ENCODE peak calls at places on chromosomes 5 and 9, in four cellular contexts. O is HCT116, Q is H1, J is GM12878. R is an unnamed sample.

GRCh38 chr5:137693951-137694721 is 41.8 kb downstream of the KLHL3 start:
- DNase-seq in O (no peak), Q (no peak), J (no peak), R (no peak)

GRCh38 chr5:71907589-71908145 is 188.6 kb downstream of the CARTPT start:
- DNase-seq in O (no peak), Q (no peak), J (no peak), R (no peak)

GRCh38 chr9:16718952-16719351 is 151.5 kb downstream of the BNC2 start:
- DNase-seq in O (no peak), Q (no peak), J (no peak), R (no peak)

GRCh38 chr5:113776832-113777525 is 263.5 kb downstream of the YTHDC2 start:
- DNase-seq in O (no peak), Q (no peak), J (no peak), R (no peak)

GRCh38 chr5:79269733-79270166 is 33.8 kb downstream of the JMY start:
- DNase-seq in O (no peak), Q (no peak), J (no peak), R (no peak)

GRCh38 chr9:31542384-31543055 is 841.9 kb upstream of the ACO1 start:
- DNase-seq in O (no peak), Q (no peak), J (peak; percentile 26), R (peak; percentile 17)

GRCh38 chr9:130018260-130018659 is 24.7 kb downstream of the FNBP1 start:
- DNase-seq in O (no peak), Q (no peak), J (no peak), R (no peak)

GRCh38 chr9:74772126-74772525 is 115.6 kb downstream of the TRPM6 start:
- DNase-seq in O (no peak), Q (no peak), J (no peak), R (no peak)

GRCh38 chr9:73223594-73223993 is 71.9 kb downstream of the ANXA1 start:
- DNase-seq in O (no peak), Q (no peak), J (no peak), R (no peak)

GRCh38 chr9:124040935-124041816 is 29.6 kb downstream of the LHX2 start:
- DNase-seq in O (no peak), Q (peak; percentile 93), J (no peak), R (peak; percentile 79)

GRCh38 chr5:175681045-175681974 is 23.4 kb downstream of the HRH2 start:
- DNase-seq in O (no peak), Q (no peak), J (no peak), R (no peak)

GRCh38 chr9:125674981-125675973 is 31.7 kb downstream of the MAPKAP1 start:
- DNase-seq in O (peak; percentile 58), Q (no peak), J (no peak), R (no peak)

GRCh38 chr5:1390333-1390732 is 45.4 kb upstream of the CLPTM1L start:
- DNase-seq in O (no peak), Q (no peak), J (no peak), R (no peak)

GRCh38 chr5:155773680-155774079 is 553.3 kb upstream of the SGCD start:
- DNase-seq in O (no peak), Q (no peak), J (no peak), R (no peak)

GRCh38 chr5:107383414-107383813 is 287.3 kb downstream of the EFNA5 start:
- DNase-seq in O (no peak), Q (no peak), J (no peak), R (no peak)

GRCh38 chr5:91077623-91078022 is 305.5 kb downstream of the ARRDC3 start:
- DNase-seq in O (no peak), Q (no peak), J (no peak), R (no peak)

GRCh38 chr9:95506692-95507455 is 9.9 kb downstream of the PTCH1 start:
- DNase-seq in O (no peak), Q (peak; percentile 65), J (no peak), R (peak; percentile 49)

GRCh38 chr9:137453643-137454081 is 5.5 kb downstream of the NSMF start:
- DNase-seq in O (no peak), Q (peak; percentile 86), J (no peak), R (peak; percentile 87)

GRCh38 chr5:158049459-158049858 is 190.5 kb upstream of the CLINT1 start:
- DNase-seq in O (no peak), Q (no peak), J (no peak), R (no peak)

GRCh38 chr5:77957516-77957915 is 181.4 kb upstream of the TBCA start:
- DNase-seq in O (no peak), Q (peak; percentile 65), J (no peak), R (peak; percentile 59)

GRCh38 chr5:77957081-77957480 is 180.9 kb upstream of the TBCA start:
- DNase-seq in O (no peak), Q (no peak), J (no peak), R (no peak)

GRCh38 chr5:77957931-77958476 is 181.9 kb upstream of the TBCA start:
- DNase-seq in O (no peak), Q (peak; percentile 71), J (no peak), R (peak; percentile 53)

GRCh38 chr5:77960305-77960704 is 184.2 kb upstream of the TBCA start:
- DNase-seq in O (no peak), Q (no peak), J (no peak), R (no peak)

DNA sequence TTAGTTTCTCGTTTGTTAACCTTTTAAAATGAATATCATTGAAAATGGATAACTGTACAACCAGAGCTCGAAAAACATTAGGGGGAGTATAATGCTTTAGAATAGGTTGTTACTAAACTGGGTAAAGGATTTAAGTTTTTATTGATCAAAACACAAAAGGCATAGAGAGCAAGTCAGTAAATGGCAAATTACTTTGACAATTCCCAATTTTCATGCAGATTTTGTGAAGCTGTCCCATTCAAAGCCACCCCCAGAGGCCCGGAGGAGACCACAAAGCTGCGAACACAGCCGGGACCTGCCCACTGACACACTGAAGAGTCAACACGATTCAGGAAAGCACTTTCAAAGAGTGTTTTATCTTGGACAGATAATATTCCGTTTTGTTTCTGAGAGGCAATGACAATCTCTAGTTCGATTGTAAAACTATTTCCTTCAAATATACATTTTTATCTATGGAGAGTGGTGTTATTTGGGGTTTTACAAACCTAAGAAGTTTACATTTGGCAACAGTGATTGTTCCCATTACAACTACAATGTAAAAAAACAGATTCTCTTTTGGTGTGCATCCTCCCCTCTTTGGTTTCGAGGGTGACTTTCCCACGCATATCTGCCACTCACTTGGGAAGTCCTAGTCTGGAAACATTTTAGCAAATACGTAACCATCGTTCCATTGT is 182.6 kb upstream of the TBCA start:
- DNase-seq in O (no peak), Q (no peak), J (no peak), R (peak; percentile 49)
- TF ChIP-seq ATF3 in O (no peak), Q (no peak), J (no peak), R (no peak)

GRCh38 chr5:31385774-31386537 is 145.9 kb downstream of the DROSHA start:
- DNase-seq in O (no peak), Q (no peak), J (no peak), R (no peak)
- TF ChIP-seq ATF3 in O (no peak), Q (no peak), J (no peak), R (no peak)

DNA sequence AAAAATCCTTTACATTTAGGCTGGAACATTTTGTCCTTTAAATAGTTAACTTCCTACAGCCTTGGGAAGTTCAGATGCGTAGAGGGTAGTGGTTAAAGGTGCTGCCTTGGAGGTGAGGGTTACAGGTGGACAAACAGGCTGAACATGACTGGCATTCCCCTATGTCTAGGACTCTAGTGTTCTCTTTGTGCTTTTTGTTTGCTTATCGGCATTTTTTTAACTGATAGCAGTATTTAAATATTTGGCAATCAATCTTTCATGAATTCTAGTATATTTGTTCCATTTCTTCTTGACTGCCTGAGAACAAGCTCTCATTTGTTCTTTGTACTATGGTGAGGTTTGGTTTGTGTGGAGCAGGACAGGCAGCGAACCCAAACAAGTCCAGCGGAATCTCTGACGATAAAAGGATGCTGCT is 307.6 kb downstream of the CTNND2 start:
- DNase-seq in O (no peak), Q (no peak), J (no peak), R (no peak)
- TF ChIP-seq ATF3 in O (no peak), Q (no peak), J (no peak), R (no peak)

GRCh38 chr5:178699854-178700253 is 30.6 kb downstream of the ZNF354A start:
- DNase-seq in O (no peak), Q (no peak), J (no peak), R (no peak)

DNA sequence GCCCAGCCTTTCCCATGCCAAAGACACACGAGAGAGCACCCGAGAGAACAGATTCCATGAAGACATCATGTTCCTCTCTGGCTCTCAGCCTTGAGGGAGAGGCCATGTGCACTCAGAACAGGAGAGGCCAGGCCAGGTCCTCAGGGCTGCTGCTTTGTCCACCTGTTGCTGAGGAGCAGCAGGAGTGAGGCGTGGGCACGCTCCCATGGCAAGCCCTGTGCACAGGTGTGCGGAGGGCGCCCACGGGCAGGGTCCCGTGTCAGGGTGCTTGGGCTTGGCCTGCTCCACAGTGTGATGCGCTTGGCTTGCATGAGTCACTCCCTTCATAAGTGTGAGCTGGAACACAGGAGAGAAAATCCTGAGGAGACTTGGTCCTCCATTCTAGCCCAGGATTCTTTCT is 27.4 kb downstream of the ZNF354A start:
- DNase-seq in O (no peak), Q (no peak), J (no peak), R (no peak)
- TF ChIP-seq ATF3 in O (no peak), Q (no peak), J (no peak), R (no peak)

GRCh38 chr5:179112469-179113142 is 52.4 kb downstream of the ZNF354C start:
- DNase-seq in O (no peak), Q (no peak), J (no peak), R (no peak)

GRCh38 chr5:179111267-179112207 is 51.4 kb downstream of the ZNF354C start:
- DNase-seq in O (no peak), Q (no peak), J (no peak), R (no peak)

GRCh38 chr5:179114756-179115155 is 54.6 kb downstream of the ZNF354C start:
- DNase-seq in O (no peak), Q (no peak), J (no peak), R (no peak)

GRCh38 chr5:179113945-179114641 is 53.9 kb downstream of the ZNF354C start:
- DNase-seq in O (no peak), Q (no peak), J (no peak), R (no peak)

DNA sequence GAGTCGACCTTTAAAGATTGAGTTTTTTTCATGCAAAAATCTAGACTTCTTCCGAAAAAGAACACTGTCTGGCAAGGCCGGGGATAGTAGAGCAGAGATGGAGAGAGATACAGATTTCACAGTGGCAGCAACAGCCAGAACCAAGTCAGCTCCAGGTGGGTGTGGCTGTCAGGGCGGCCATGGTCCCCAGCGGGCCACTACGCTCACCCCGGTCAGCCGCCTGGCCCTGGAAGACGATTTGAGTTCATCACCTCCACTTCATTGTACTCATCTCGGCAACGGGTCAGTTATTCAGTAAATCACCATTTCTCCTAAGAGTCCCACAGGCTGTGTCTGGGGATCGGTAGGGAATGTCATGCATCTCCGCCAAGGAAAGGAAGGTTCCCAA is 53.0 kb downstream of the ZNF354C start:
- DNase-seq in O (no peak), Q (no peak), J (no peak), R (no peak)
- TF ChIP-seq ATF3 in O (no peak), Q (no peak), J (no peak), R (no peak)

GRCh38 chr5:23411200-23411599 is 96.2 kb upstream of the PRDM9 start:
- DNase-seq in O (no peak), Q (no peak), J (no peak), R (no peak)
- TF ChIP-seq ATF3 in O (no peak), Q (no peak), J (no peak), R (no peak)